ENCODE peak calls at places on chromosomes 4 and X, in five cellular contexts. One of them, this sample, is unnamed.

GRCh38 chr4:139208404-139208945 is 31.5 kb upstream of the ELF2 start:
- DNase-seq in fibroblast of lung: peak
- DNase-seq in natural killer cell: no peak
- DNase-seq in CD8-positive, alpha-beta T cell: no peak
- DNase-seq in HFF-Myc: peak
- DNase-seq in this sample: no peak

GRCh38 chr4:121411151-121411744 is 30.4 kb upstream of the QRFPR start:
- DNase-seq in HFF-Myc: no peak
- DNase-seq in CD8-positive, alpha-beta T cell: no peak
- DNase-seq in fibroblast of lung: no peak
- DNase-seq in natural killer cell: no peak
- DNase-seq in this sample: no peak

GRCh38 chr4:15805583-15806517 is 27.7 kb downstream of the CD38 start:
- DNase-seq in HFF-Myc: peak
- DNase-seq in natural killer cell: no peak
- DNase-seq in fibroblast of lung: peak
- DNase-seq in CD8-positive, alpha-beta T cell: peak
- DNase-seq in this sample: no peak

GRCh38 chrX:154490021-154490413 is 412 bp downstream of the SLC10A3 start:
- DNase-seq in CD8-positive, alpha-beta T cell: peak
- DNase-seq in natural killer cell: no peak
- DNase-seq in HFF-Myc: no peak
- DNase-seq in fibroblast of lung: peak
- DNase-seq in this sample: no peak

GRCh38 chr4:99723555-99724450 is 66.2 kb upstream of the C4orf54 start:
- DNase-seq in CD8-positive, alpha-beta T cell: no peak
- DNase-seq in HFF-Myc: peak
- DNase-seq in natural killer cell: no peak
- DNase-seq in fibroblast of lung: peak
- DNase-seq in this sample: no peak

GRCh38 chr4:6913350-6913749 is 3.7 kb downstream of the TBC1D14 start:
- DNase-seq in fibroblast of lung: no peak
- DNase-seq in HFF-Myc: no peak
- DNase-seq in CD8-positive, alpha-beta T cell: no peak
- DNase-seq in natural killer cell: no peak
- DNase-seq in this sample: no peak

GRCh38 chr4:141375855-141376254 is 155.2 kb downstream of the ZNF330 start:
- DNase-seq in CD8-positive, alpha-beta T cell: no peak
- DNase-seq in natural killer cell: no peak
- DNase-seq in fibroblast of lung: peak
- DNase-seq in HFF-Myc: peak
- DNase-seq in this sample: no peak

GRCh38 chr4:127140306-127140705 is 492.5 kb upstream of the INTU start:
- DNase-seq in CD8-positive, alpha-beta T cell: no peak
- DNase-seq in natural killer cell: no peak
- DNase-seq in fibroblast of lung: peak
- DNase-seq in HFF-Myc: peak
- DNase-seq in this sample: no peak

GRCh38 chrX:46831620-46832327 is 5.1 kb upstream of the RP2 start:
- DNase-seq in HFF-Myc: no peak
- DNase-seq in fibroblast of lung: peak
- DNase-seq in natural killer cell: no peak
- DNase-seq in CD8-positive, alpha-beta T cell: no peak
- DNase-seq in this sample: no peak

GRCh38 chrX:33434256-33435092 is 223.1 kb upstream of the DMD start:
- DNase-seq in fibroblast of lung: peak
- DNase-seq in HFF-Myc: no peak
- DNase-seq in natural killer cell: no peak
- DNase-seq in CD8-positive, alpha-beta T cell: no peak
- DNase-seq in this sample: no peak

GRCh38 chrX:4397471-4397870 is 684.0 kb upstream of the PRKX start:
- DNase-seq in fibroblast of lung: no peak
- DNase-seq in HFF-Myc: no peak
- DNase-seq in CD8-positive, alpha-beta T cell: no peak
- DNase-seq in natural killer cell: no peak
- DNase-seq in this sample: no peak

GRCh38 chr4:180650273-180650672 is 1592.9 kb upstream of the TENM3 start:
- DNase-seq in HFF-Myc: no peak
- DNase-seq in CD8-positive, alpha-beta T cell: no peak
- DNase-seq in fibroblast of lung: no peak
- DNase-seq in natural killer cell: no peak
- DNase-seq in this sample: no peak

GRCh38 chrX:20019672-20020365 is 29.0 kb upstream of the BCLAF3 start:
- DNase-seq in HFF-Myc: no peak
- DNase-seq in fibroblast of lung: no peak
- DNase-seq in natural killer cell: no peak
- DNase-seq in CD8-positive, alpha-beta T cell: no peak
- DNase-seq in this sample: no peak

GRCh38 chr4:168440442-168441264 is 39.6 kb downstream of the DDX60L start:
- DNase-seq in fibroblast of lung: peak
- DNase-seq in natural killer cell: no peak
- DNase-seq in CD8-positive, alpha-beta T cell: no peak
- DNase-seq in HFF-Myc: peak
- DNase-seq in this sample: no peak

GRCh38 chr4:18033111-18034085 is 11.8 kb upstream of the LCORL start:
- DNase-seq in CD8-positive, alpha-beta T cell: no peak
- DNase-seq in fibroblast of lung: no peak
- DNase-seq in HFF-Myc: no peak
- DNase-seq in natural killer cell: no peak
- DNase-seq in this sample: no peak

GRCh38 chrX:40607381-40607780 is 15.8 kb upstream of the MPC1L start:
- DNase-seq in HFF-Myc: no peak
- DNase-seq in fibroblast of lung: no peak
- DNase-seq in natural killer cell: no peak
- DNase-seq in CD8-positive, alpha-beta T cell: no peak
- DNase-seq in this sample: no peak

GRCh38 chrX:37961118-37961517 is 45.2 kb upstream of the SYTL5 start:
- DNase-seq in CD8-positive, alpha-beta T cell: no peak
- DNase-seq in fibroblast of lung: no peak
- DNase-seq in natural killer cell: no peak
- DNase-seq in HFF-Myc: no peak
- DNase-seq in this sample: no peak

GRCh38 chrX:129984196-129984962 is 1.9 kb downstream of the BCORL1 start:
- DNase-seq in natural killer cell: peak
- DNase-seq in CD8-positive, alpha-beta T cell: no peak
- DNase-seq in fibroblast of lung: peak
- DNase-seq in HFF-Myc: no peak
- DNase-seq in this sample: peak

GRCh38 chr4:77174426-77174825 is 17.4 kb downstream of the CCNG2 start:
- DNase-seq in natural killer cell: no peak
- DNase-seq in HFF-Myc: no peak
- DNase-seq in CD8-positive, alpha-beta T cell: no peak
- DNase-seq in fibroblast of lung: peak
- DNase-seq in this sample: no peak

GRCh38 chr4:6894528-6895498 is 14.8 kb upstream of the TBC1D14 start:
- DNase-seq in CD8-positive, alpha-beta T cell: no peak
- DNase-seq in HFF-Myc: no peak
- DNase-seq in fibroblast of lung: no peak
- DNase-seq in natural killer cell: no peak
- DNase-seq in this sample: no peak

GRCh38 chrX:4754878-4755604 is 1041.6 kb upstream of the PRKX start:
- DNase-seq in HFF-Myc: no peak
- DNase-seq in fibroblast of lung: no peak
- DNase-seq in CD8-positive, alpha-beta T cell: no peak
- DNase-seq in natural killer cell: no peak
- DNase-seq in this sample: no peak

GRCh38 chrX:119228506-119229290 is 7.4 kb upstream of the PGRMC1 start:
- DNase-seq in fibroblast of lung: peak
- DNase-seq in HFF-Myc: peak
- DNase-seq in CD8-positive, alpha-beta T cell: no peak
- DNase-seq in natural killer cell: no peak
- DNase-seq in this sample: no peak

GRCh38 chrX:34371740-34372139 is 239.6 kb upstream of the FAM47A start:
- DNase-seq in fibroblast of lung: no peak
- DNase-seq in natural killer cell: no peak
- DNase-seq in HFF-Myc: no peak
- DNase-seq in CD8-positive, alpha-beta T cell: no peak
- DNase-seq in this sample: no peak

GRCh38 chr4:150305995-150306394 is 227.8 kb downstream of the DCLK2 start:
- DNase-seq in HFF-Myc: peak
- DNase-seq in fibroblast of lung: peak
- DNase-seq in CD8-positive, alpha-beta T cell: no peak
- DNase-seq in natural killer cell: no peak
- DNase-seq in this sample: no peak

GRCh38 chrX:20066968-20067708 is 49.6 kb downstream of the MAP7D2 start:
- DNase-seq in fibroblast of lung: peak
- DNase-seq in natural killer cell: no peak
- DNase-seq in HFF-Myc: peak
- DNase-seq in CD8-positive, alpha-beta T cell: no peak
- DNase-seq in this sample: no peak

GRCh38 chr4:7658297-7659204 is 223.8 kb upstream of the PSAPL1 start:
- DNase-seq in fibroblast of lung: peak
- DNase-seq in CD8-positive, alpha-beta T cell: no peak
- DNase-seq in natural killer cell: no peak
- DNase-seq in HFF-Myc: no peak
- DNase-seq in this sample: no peak

GRCh38 chr4:118741456-118741855 is 56.3 kb downstream of the METTL14 start:
- DNase-seq in CD8-positive, alpha-beta T cell: no peak
- DNase-seq in HFF-Myc: no peak
- DNase-seq in fibroblast of lung: no peak
- DNase-seq in natural killer cell: no peak
- DNase-seq in this sample: no peak

DNA sequence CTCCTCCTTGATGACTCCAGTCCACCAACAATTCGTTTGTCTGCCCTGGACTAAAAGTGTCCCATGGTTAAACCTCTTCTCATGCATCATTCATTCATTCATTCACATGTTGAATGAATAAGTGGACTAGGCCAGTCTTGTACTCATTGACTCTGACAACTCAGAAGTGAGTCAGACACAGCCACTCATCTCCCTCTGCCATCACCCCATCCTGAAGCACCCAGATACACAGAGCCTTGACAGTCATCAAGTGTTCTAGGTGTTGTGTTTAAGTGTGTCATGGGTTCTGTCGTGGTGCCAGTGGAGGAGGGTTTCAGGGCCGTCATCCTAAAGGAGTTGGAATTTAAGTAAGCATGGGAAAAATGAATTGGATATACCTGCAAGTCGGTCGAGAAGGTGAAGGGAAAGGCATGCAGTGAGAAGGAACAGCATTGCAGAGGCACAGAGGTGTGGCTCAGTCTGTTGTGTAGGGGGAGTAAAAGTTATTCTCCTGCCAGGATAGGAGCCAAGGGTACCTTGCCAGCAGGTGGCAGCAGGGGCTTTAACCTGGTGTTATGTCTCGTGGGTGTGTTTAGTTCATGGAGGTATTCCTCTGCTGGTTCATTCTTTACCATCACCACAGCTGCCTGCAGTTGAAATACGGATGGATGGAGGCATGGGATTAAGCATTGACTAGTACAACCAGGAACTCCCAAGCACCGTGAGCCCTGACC is 18.3 kb downstream of the MAGED2 start:
- DNase-seq in CD8-positive, alpha-beta T cell: no peak
- DNase-seq in fibroblast of lung: no peak
- DNase-seq in HFF-Myc: no peak
- DNase-seq in natural killer cell: no peak
- DNase-seq in this sample: no peak
- TF ChIP-seq CTCF in CD8-positive, alpha-beta T cell: no peak
- TF ChIP-seq CTCF in fibroblast of lung: no peak
- TF ChIP-seq CTCF in HFF-Myc: no peak
- TF ChIP-seq CTCF in natural killer cell: no peak
- TF ChIP-seq CTCF in this sample: no peak

GRCh38 chrX:121579016-121579760 is 531.8 kb downstream of the GLUD2 start:
- DNase-seq in HFF-Myc: peak
- DNase-seq in fibroblast of lung: peak
- DNase-seq in CD8-positive, alpha-beta T cell: no peak
- DNase-seq in natural killer cell: no peak
- DNase-seq in this sample: no peak
- TF ChIP-seq CTCF in HFF-Myc: no peak
- TF ChIP-seq CTCF in fibroblast of lung: no peak
- TF ChIP-seq CTCF in CD8-positive, alpha-beta T cell: no peak
- TF ChIP-seq CTCF in natural killer cell: no peak
- TF ChIP-seq CTCF in this sample: no peak

GRCh38 chr4:46270986-46271596 is 118.8 kb downstream of the GABRA2 start:
- DNase-seq in fibroblast of lung: peak
- DNase-seq in HFF-Myc: no peak
- DNase-seq in natural killer cell: no peak
- DNase-seq in CD8-positive, alpha-beta T cell: no peak
- DNase-seq in this sample: no peak
- TF ChIP-seq CTCF in fibroblast of lung: peak
- TF ChIP-seq CTCF in HFF-Myc: no peak
- TF ChIP-seq CTCF in natural killer cell: no peak
- TF ChIP-seq CTCF in CD8-positive, alpha-beta T cell: no peak
- TF ChIP-seq CTCF in this sample: no peak

DNA sequence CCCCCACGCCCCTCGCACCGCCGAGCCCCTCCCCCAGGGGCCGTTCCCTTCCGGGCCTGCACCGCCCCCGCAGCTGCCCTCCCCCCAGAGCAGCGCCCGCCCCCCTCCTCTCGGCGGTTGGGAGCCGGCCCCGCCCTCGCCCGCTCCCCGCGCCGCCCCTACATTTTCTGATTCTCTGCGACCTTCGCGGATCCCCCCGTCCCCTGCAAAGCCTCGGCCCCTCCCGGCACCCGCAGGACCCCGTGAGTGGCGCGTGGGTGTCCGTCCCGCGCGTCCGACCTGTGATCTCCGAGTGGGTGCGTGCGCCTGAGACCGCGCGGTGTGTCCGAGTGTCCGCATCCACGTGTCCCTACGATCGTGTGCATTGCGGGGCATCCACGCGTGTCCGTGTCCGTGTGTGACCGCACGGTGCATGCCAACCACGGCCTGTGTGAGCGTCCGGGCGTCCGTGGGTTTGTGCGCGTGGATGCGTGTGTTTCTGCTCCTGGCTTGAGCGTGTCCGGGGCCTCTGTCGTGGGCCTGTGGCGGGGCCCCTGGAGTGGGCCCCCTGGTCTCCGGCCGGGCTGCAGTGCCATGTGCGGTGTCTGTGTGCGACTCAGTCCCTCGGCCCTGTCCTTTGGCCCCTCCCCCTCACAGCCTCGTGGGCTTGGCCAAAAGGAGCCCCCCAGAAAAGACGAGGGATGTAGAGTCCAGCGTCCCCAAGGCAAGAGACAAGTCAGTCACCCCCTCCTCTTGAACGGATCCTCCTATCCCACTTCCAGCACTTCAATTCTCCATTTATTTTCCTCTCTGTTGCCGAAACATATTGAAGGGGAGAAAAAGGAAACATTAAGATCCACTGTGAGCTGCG is 8.8 kb upstream of the NKX1-1 start:
- DNase-seq in natural killer cell: no peak
- DNase-seq in fibroblast of lung: no peak
- DNase-seq in CD8-positive, alpha-beta T cell: no peak
- DNase-seq in HFF-Myc: no peak
- DNase-seq in this sample: no peak
- TF ChIP-seq CTCF in natural killer cell: no peak
- TF ChIP-seq CTCF in fibroblast of lung: no peak
- TF ChIP-seq CTCF in CD8-positive, alpha-beta T cell: no peak
- TF ChIP-seq CTCF in HFF-Myc: no peak
- TF ChIP-seq CTCF in this sample: no peak